ENCODE peak calls at places on chromosome 7, in five cellular contexts. H, Z, Q, B and M are unnamed samples.

GRCh38 chr7:93150200-93150835 is 2.1 kb upstream of the SAMD9L start:
- DNase-seq in Z (no peak), H (no peak), Q (no peak), B (no peak), M (no peak)

GRCh38 chr7:28903779-28904538 is 54.2 kb downstream of the TRIL start:
- DNase-seq in Q (no peak), H (no peak), B (no peak), Z (no peak), M (no peak)

GRCh38 chr7:65251851-65252620 is 121.6 kb upstream of the ZNF92 start:
- DNase-seq in Q (peak; percentile 53), B (peak; percentile 27), H (peak; percentile 82), Z (peak; percentile 98), M (peak; percentile 36)

GRCh38 chr7:117992635-117993034 is 119.4 kb upstream of the CTTNBP2 start:
- DNase-seq in Q (no peak), Z (no peak), B (no peak), H (no peak), M (no peak)

GRCh38 chr7:157077021-157077420 is 61.7 kb upstream of the UBE3C start:
- DNase-seq in Z (no peak), Q (no peak), H (no peak), B (no peak), M (no peak)

GRCh38 chr7:13017325-13017853 is 330.0 kb downstream of the ARL4A start:
- DNase-seq in Q (peak; percentile 100), H (peak; percentile 5), B (no peak), Z (no peak), M (no peak)

GRCh38 chr7:301291-302053 is 11.5 kb downstream of the FOXL3 start:
- DNase-seq in Q (no peak), H (no peak), Z (no peak), B (no peak), M (no peak)

GRCh38 chr7:24833548-24833947 is 76.3 kb upstream of the GSDME start:
- DNase-seq in Q (no peak), Z (no peak), B (no peak), H (no peak), M (no peak)

GRCh38 chr7:48213226-48213625 is 42.0 kb downstream of the ABCA13 start:
- DNase-seq in B (no peak), H (no peak), Q (no peak), Z (no peak), M (no peak)

GRCh38 chr7:665751-666453 is 60.6 kb upstream of the DNAAF5 start:
- DNase-seq in B (no peak), Z (peak; percentile 88), H (no peak), Q (no peak), M (no peak)

GRCh38 chr7:158563911-158564647 is 23.5 kb downstream of the PTPRN2 start:
- DNase-seq in B (no peak), H (no peak), Z (no peak), Q (no peak), M (no peak)

GRCh38 chr7:98956937-98957336 is 78.6 kb downstream of the TRRAP start:
- DNase-seq in B (no peak), Q (no peak), H (no peak), Z (no peak), M (no peak)

GRCh38 chr7:158028290-158028941 is 559.2 kb downstream of the PTPRN2 start:
- DNase-seq in Z (no peak), H (no peak), B (no peak), Q (peak; percentile 72), M (no peak)

GRCh38 chr7:110003827-110004226 is 1087.1 kb upstream of the LRRN3 start:
- DNase-seq in H (no peak), Q (no peak), B (no peak), Z (no peak), M (no peak)

GRCh38 chr7:67753891-67754290 is 757.3 kb downstream of the TYW1 start:
- DNase-seq in Q (peak; percentile 11), Z (no peak), B (no peak), H (no peak), M (no peak)

GRCh38 chr7:65441010-65441409 is 67.4 kb downstream of the ZNF92 start:
- DNase-seq in Q (no peak), Z (no peak), B (no peak), H (no peak), M (no peak)

GRCh38 chr7:2616973-2617709 is 14.6 kb upstream of the TTYH3 start:
- DNase-seq in B (no peak), Q (no peak), Z (no peak), H (no peak), M (no peak)

GRCh38 chr7:68823996-68824780 is 774.1 kb upstream of the AUTS2 start:
- DNase-seq in B (no peak), Z (no peak), H (no peak), Q (no peak), M (no peak)

GRCh38 chr7:106609416-106609815 is 51.5 kb downstream of the CCDC71L start:
- DNase-seq in H (no peak), Q (no peak), B (no peak), Z (no peak), M (no peak)

GRCh38 chr7:151711906-151712771 is 164.8 kb downstream of the PRKAG2 start:
- DNase-seq in H (no peak), Z (no peak), Q (no peak), B (no peak), M (no peak)

GRCh38 chr7:29039747-29040569 is 81.8 kb upstream of the TRIL start:
- DNase-seq in B (no peak), Z (no peak), Q (no peak), H (no peak), M (no peak)

GRCh38 chr7:22672892-22673637 is 53.9 kb upstream of the IL6 start:
- DNase-seq in H (no peak), Z (no peak), Q (peak; percentile 77), B (peak; percentile 26), M (no peak)

GRCh38 chr7:140316165-140316661 is 82.1 kb downstream of the SLC37A3 start:
- DNase-seq in H (peak; percentile 43), Z (no peak), B (no peak), Q (no peak), M (no peak)
- TF ChIP-seq GABPA in H (peak; percentile 23), Z (no peak), B (no peak), Q (no peak), M (no peak)

GRCh38 chr7:55030314-55030713 is 11.5 kb downstream of the EGFR start:
- DNase-seq in Q (no peak), H (no peak), Z (no peak), B (no peak), M (no peak)
- H3K27ac ChIP-seq in Q (peak overlapping the region; percentile 20), H (no peak overlapping the region), Z (no peak overlapping the region), B (no peak overlapping the region), M (no peak overlapping the region)

GRCh38 chr7:33101916-33102315 is 7.3 kb downstream of the RP9 start:
- DNase-seq in B (no peak), Z (no peak), Q (no peak), H (no peak), M (no peak)

GRCh38 chr7:33100770-33101169 is 8.4 kb downstream of the RP9 start:
- DNase-seq in Q (no peak), Z (no peak), H (no peak), B (no peak), M (no peak)

DNA sequence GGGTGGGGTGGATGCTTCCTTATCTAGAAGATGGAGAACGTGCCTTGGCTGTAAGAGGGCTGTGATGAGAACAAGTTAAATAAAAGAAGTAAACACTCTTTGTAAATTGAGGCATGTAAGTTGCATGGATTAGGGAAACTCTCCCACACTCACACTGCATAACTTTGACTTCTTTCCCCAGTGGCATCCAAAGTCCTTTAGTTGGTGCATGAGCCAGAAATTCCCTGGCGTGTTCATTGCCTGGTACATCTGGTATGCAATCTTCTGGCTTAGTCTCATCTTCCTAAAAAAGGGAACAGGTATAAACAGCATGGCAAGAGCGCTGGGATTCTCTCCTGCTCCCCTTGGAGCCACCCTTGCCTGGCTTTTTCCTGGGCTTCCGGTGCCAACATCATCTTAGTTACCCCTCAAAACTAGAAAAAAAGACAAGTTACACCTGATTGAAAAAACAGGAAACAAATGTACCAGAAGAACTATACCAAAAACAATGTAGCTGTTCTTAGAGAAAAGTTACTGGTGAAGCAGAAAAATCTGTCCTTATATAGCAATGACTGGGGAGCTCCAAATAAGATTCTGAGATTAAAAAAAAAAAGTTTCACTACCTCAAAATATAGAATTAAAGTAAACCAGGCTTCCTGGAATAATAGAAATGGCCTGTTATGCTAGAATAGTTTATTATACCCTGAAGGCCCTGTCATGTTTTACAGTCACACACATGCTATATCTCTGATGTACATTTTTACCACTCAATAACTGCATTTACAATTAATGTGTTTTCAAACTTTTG is 9.9 kb downstream of the RP9 start:
- DNase-seq in Z (no peak), B (no peak), Q (no peak), H (no peak), M (no peak)
- TF ChIP-seq REST in Z (no peak), B (no peak), Q (no peak), H (no peak), M (no peak)

DNA sequence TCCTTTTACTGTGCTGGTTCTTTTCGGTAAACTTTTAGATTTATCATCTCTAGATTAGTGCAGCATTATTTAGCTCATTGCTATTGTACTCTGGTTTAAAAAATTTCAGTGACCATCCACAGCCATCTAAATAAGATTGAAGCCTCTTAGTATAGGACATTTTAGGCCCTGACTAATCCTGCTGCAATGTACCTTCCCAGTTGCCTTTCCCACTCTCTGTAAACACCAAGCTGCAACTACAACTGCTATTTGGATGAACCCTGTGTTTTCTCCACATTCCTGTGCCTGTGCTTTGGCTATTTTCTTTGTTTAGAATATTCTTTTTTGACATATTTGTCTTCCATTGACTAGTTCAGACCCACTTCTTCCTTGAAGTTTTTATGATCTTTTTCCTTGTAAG is 314.6 kb downstream of the AUTS2 start:
- DNase-seq in Q (no peak), Z (no peak), B (no peak), H (no peak), M (no peak)
- TF ChIP-seq GABPA in Q (no peak), Z (no peak), B (no peak), H (no peak), M (no peak)

DNA sequence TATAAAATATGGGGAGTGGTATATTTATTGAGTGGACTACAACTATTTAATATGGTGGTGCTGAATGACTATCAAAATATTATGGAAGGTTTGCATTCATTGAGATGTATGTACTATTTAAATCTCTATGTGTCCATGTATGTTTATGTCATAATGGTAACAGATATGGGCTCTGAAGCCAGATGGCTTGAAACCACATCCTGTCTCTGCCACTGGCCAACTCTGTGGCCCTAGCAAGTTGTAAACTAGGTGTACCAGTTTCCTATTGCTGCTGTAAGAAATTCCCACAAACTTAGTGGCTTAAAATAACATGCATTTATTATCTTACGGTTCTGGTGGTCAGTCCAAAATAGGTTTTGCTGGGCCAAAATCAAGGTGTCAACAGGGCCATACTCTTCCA is 198.1 kb upstream of the NFE2L3 start:
- DNase-seq in B (no peak), H (no peak), Q (no peak), Z (no peak), M (no peak)
- H3K27ac ChIP-seq in B (no peak overlapping the region), H (no peak overlapping the region), Q (no peak overlapping the region), Z (no peak overlapping the region), M (no peak overlapping the region)

GRCh38 chr7:141043621-141044020 is 28.9 kb upstream of the MRPS33 start:
- DNase-seq in Q (no peak), H (no peak), Z (no peak), B (no peak), M (no peak)
- TF ChIP-seq REST in Q (no peak), H (no peak), Z (no peak), B (no peak), M (no peak)

GRCh38 chr7:26551740-26552139 is 260.1 kb downstream of the SNX10 start:
- DNase-seq in Q (no peak), H (no peak), Z (no peak), B (no peak), M (no peak)
- TF ChIP-seq GABPA in Q (no peak), H (no peak), Z (no peak), B (no peak), M (no peak)

GRCh38 chr7:111980721-111981120 is 225.5 kb downstream of the DOCK4 start:
- DNase-seq in H (no peak), Z (no peak), B (no peak), Q (no peak), M (no peak)
- H3K27ac ChIP-seq in H (no peak overlapping the region), Z (no peak overlapping the region), B (no peak overlapping the region), Q (no peak overlapping the region), M (no peak overlapping the region)